ENCODE peak calls at places on chromosomes 2 and 18, in nine cellular contexts. X is H9, I is endothelial cell of umbilical vein, F is HepG2, R is heart right ventricle, Y is stomach, S is ascending aorta, W is Peyer's patch, V is left lung. J is an unnamed sample.

GRCh38 chr2:46298522-46299351 is 1.5 kb downstream of the EPAS1 start:
- DNase-seq in X (peak; percentile 44), I (peak; percentile 60), F (no peak), R (peak; percentile 77), Y (peak; percentile 75), S (peak; percentile 83), W (no peak), V (peak; percentile 92), J (peak; percentile 14)

GRCh38 chr2:206289391-206289790 is 14.9 kb downstream of the ZDBF2 start:
- DNase-seq in X (no peak), I (no peak), F (no peak), R (no peak), Y (no peak), S (no peak), W (no peak), V (no peak), J (no peak)

GRCh38 chr2:148552675-148553331 is 91.7 kb upstream of the EPC2 start:
- DNase-seq in X (no peak), I (peak; percentile 15), F (no peak), R (no peak), Y (no peak), S (no peak), W (no peak), V (no peak), J (no peak)

GRCh38 chr2:148020036-148020357 is 540 bp downstream of the ORC4 start:
- DNase-seq in X (no peak), I (no peak), F (no peak), R (no peak), Y (no peak), S (no peak), W (no peak), V (no peak), J (peak; percentile 36)

GRCh38 chr2:86062043-86062442 is 43.6 kb downstream of the POLR1A start:
- DNase-seq in X (no peak), I (peak; percentile 80), F (peak; percentile 31), R (no peak), Y (no peak), S (no peak), W (no peak), V (no peak), J (no peak)

GRCh38 chr18:37553633-37554398 is 11.8 kb downstream of the CELF4 start:
- DNase-seq in X (peak; percentile 78), I (no peak), F (no peak), R (no peak), Y (no peak), S (no peak), W (no peak), V (no peak), J (no peak)

GRCh38 chr2:3633089-3633981 is 24.7 kb upstream of the ALLC start:
- DNase-seq in X (peak; percentile 22), I (no peak), F (no peak), R (peak; percentile 5), Y (no peak), S (peak; percentile 41), W (peak; percentile 12), V (peak; percentile 56), J (no peak)

GRCh38 chr2:86225581-86225980 is 26.3 kb downstream of the MRPL35 start:
- DNase-seq in X (no peak), I (peak; percentile 76), F (no peak), R (peak; percentile 84), Y (no peak), S (peak; percentile 94), W (peak; percentile 76), V (no peak), J (no peak)

GRCh38 chr18:49843778-49844625 is 30.7 kb upstream of the ACAA2 start:
- DNase-seq in X (no peak), I (no peak), F (no peak), R (no peak), Y (no peak), S (no peak), W (no peak), V (no peak), J (no peak)

GRCh38 chr2:73987109-73987947 is 2.6 kb downstream of the TET3 start:
- DNase-seq in X (no peak), I (peak; percentile 58), F (no peak), R (no peak), Y (peak; percentile 64), S (no peak), W (peak; percentile 53), V (peak; percentile 85), J (no peak)

GRCh38 chr18:12074734-12075133 is 18.9 kb upstream of the ANKRD62 start:
- DNase-seq in X (no peak), I (no peak), F (no peak), R (no peak), Y (no peak), S (no peak), W (no peak), V (no peak), J (no peak)

GRCh38 chr2:147665035-147665434 is 179.8 kb upstream of the ACVR2A start:
- DNase-seq in X (no peak), I (no peak), F (no peak), R (no peak), Y (no peak), S (no peak), W (no peak), V (no peak), J (no peak)

GRCh38 chr18:31506024-31506742 is 8.2 kb downstream of the DSG2 start:
- DNase-seq in X (no peak), I (peak; percentile 6), F (peak; percentile 46), R (no peak), Y (no peak), S (no peak), W (no peak), V (no peak), J (no peak)

GRCh38 chr18:37019157-37019571 is 190.2 kb downstream of the KIAA1328 start:
- DNase-seq in X (peak; percentile 41), I (no peak), F (peak; percentile 27), R (no peak), Y (no peak), S (no peak), W (no peak), V (no peak), J (peak; percentile 12)

GRCh38 chr2:19542796-19543195 is 184.4 kb upstream of the OSR1 start:
- DNase-seq in X (no peak), I (no peak), F (no peak), R (no peak), Y (no peak), S (no peak), W (no peak), V (no peak), J (no peak)

GRCh38 chr2:72144412-72144745 is 3.3 kb downstream of the CYP26B1 start:
- DNase-seq in X (peak; percentile 36), I (no peak), F (no peak), R (peak; percentile 70), Y (peak; percentile 25), S (peak; percentile 88), W (no peak), V (no peak), J (no peak)

GRCh38 chr2:226796840-226797288 is 2.8 kb downstream of the IRS1 start:
- DNase-seq in X (peak; percentile 33), I (no peak), F (no peak), R (peak; percentile 27), Y (peak; percentile 55), S (no peak), W (no peak), V (peak; percentile 50), J (peak; percentile 90)

DNA sequence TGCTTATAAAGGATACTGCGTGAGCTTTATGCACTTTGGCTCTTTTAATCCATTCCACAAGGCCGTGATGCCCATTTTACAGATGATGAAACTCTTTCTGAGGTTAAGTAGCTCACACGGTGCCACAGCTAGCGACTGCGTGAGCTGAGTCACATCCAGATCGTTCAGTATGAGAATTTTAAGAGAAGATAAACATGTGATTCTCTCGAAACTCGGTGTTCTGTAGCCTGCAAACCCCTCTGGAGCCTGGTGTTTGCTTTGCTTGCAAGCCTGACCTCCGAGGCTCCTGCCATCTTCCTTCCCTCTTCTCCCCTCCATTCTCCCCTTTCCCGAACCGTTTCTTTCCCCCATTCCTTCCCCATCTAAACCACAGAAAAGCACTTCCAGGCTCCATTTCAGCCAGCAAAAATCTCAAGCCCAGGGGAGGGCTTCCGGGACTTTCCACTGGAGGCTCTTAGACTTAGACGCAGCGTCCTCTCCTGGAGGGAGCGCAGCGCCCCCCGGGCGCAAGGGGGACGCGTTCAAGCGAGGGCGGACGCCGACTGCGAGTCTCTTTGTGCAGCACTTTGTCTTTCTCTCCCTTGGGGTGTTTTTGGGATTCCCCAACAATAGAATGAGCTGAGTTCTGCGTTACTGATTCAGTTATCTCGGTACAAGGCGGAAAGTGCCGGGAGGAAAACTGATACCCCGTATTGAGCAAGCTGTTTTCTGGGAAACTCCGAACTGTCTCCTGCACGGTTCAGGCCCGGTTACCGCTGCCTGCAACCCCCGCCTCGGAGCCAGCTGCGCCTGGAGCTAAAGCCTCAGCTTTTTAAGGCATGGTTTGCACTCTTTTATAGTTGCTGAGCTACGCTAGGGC is 38.0 kb downstream of the CYP1B1 start:
- DNase-seq in X (peak; percentile 69), I (no peak), F (no peak), R (peak; percentile 39), Y (no peak), S (no peak), W (no peak), V (peak; percentile 79), J (peak; percentile 45)
- TF ChIP-seq CTCF in X (peak; percentile 38), I (peak; percentile 29), F (peak; percentile 63), R (peak; percentile 56), Y (no peak), S (peak; percentile 20), W (no peak), V (no peak), J (peak; percentile 45)

GRCh38 chr2:218397502-218398436 is 1.9 kb upstream of the CTDSP1 start:
- DNase-seq in X (peak; percentile 66), I (peak; percentile 57), F (peak; percentile 90), R (peak; percentile 85), Y (peak; percentile 85), S (peak; percentile 90), W (peak; percentile 62), V (peak; percentile 93), J (peak; percentile 84)
- H3K4me1 ChIP-seq in X (no peaks in the 10 kb centered on the region), I (peaks cover 33% of the 10 kb centered on the region), F (peaks cover 55% of the 10 kb centered on the region), R (peaks cover 42% of the 10 kb centered on the region), Y (peaks cover 42% of the 10 kb centered on the region), S (peaks cover 26% of the 10 kb centered on the region), W (no peaks in the 10 kb centered on the region), V (peaks cover 28% of the 10 kb centered on the region), J (peaks cover 37% of the 10 kb centered on the region)

GRCh38 chr2:62412347-62412742 is 93.7 kb downstream of the TMEM17 start:
- DNase-seq in X (no peak), I (no peak), F (no peak), R (no peak), Y (no peak), S (no peak), W (no peak), V (no peak), J (no peak)
- TF ChIP-seq CTCF in X (peak; percentile 5), I (no peak), F (no peak), R (peak; percentile 37), Y (no peak), S (no peak), W (no peak), V (peak; percentile 23), J (no peak)

DNA sequence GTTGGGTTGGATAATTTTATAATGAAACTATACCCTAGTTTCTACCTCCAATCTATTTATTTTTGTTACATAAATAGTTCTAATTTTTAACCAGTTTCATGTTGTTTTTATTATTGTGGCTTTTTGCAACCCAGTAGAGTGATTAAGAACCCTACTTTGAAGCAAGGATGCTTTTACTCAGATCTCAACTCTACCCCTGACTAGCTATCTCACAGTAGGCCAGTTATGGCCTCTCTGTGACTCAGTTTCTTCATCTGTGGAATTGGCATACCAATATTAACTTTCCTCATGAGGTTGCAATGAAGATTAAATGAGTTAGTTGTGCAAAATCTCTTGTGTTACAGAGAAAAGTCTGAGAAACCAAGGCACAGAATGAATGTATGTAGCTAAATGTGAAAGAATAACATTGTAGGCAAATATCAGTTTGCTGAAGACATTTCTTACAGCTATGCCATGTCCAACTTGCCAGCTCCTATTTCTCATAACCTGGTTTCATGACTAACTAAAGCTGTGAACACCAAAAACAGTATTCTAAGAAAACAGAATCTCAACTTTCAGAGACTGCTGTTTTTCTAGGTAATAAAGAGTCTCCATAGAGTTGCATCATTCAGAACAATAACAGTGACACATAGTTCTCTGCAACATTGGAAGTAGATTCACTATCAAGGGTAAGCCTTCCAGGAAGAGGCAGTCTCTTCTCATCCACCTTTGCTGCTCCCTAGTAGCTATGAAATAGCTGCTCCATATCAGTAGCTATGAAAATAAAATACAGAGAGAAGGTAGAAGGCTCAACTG is 33.2 kb upstream of the CYTIP start:
- DNase-seq in X (no peak), I (no peak), F (no peak), R (no peak), Y (no peak), S (no peak), W (no peak), V (no peak), J (no peak)
- H3K4me1 ChIP-seq in X (no peaks in the 10 kb centered on the region), I (no peaks in the 10 kb centered on the region), F (no peaks in the 10 kb centered on the region), R (peaks cover 6% of the 10 kb centered on the region), Y (no peaks in the 10 kb centered on the region), S (no peaks in the 10 kb centered on the region), W (no peaks in the 10 kb centered on the region), V (no peaks in the 10 kb centered on the region), J (no peaks in the 10 kb centered on the region)